ENCODE peak calls at places on chromosomes 3 and 15, in six cellular contexts. One of them, this sample, is unnamed.

GRCh38 chr3:179969525-179969924 is 67.2 kb downstream of the PEX5L start:
- DNase-seq in Caco-2: no peak
- DNase-seq in A549: peak; percentile 59
- DNase-seq in body of pancreas: no peak
- DNase-seq in BJ: no peak
- DNase-seq in ovary: no peak
- DNase-seq in this sample: no peak

GRCh38 chr15:51341366-51342248 is at the start of gene GLDN:
- DNase-seq in Caco-2: peak; percentile 9
- DNase-seq in A549: peak; percentile 12
- DNase-seq in body of pancreas: no peak
- DNase-seq in BJ: no peak
- DNase-seq in ovary: peak; percentile 38
- DNase-seq in this sample: no peak

GRCh38 chr3:129490273-129490675 is 38.2 kb upstream of the RHO start:
- DNase-seq in Caco-2: peak; percentile 77
- DNase-seq in A549: peak; percentile 89
- DNase-seq in body of pancreas: peak; percentile 77
- DNase-seq in BJ: peak; percentile 74
- DNase-seq in ovary: peak; percentile 82
- DNase-seq in this sample: peak; percentile 83

GRCh38 chr3:111582114-111582461 is 13.1 kb downstream of the ZBED2 start:
- DNase-seq in Caco-2: peak; percentile 34
- DNase-seq in A549: peak; percentile 82
- DNase-seq in body of pancreas: no peak
- DNase-seq in BJ: peak; percentile 83
- DNase-seq in ovary: no peak
- DNase-seq in this sample: peak; percentile 10

GRCh38 chr15:74497584-74497983 is 36.6 kb upstream of the UBL7 start:
- DNase-seq in Caco-2: no peak
- DNase-seq in A549: no peak
- DNase-seq in body of pancreas: no peak
- DNase-seq in BJ: no peak
- DNase-seq in ovary: no peak
- DNase-seq in this sample: no peak

GRCh38 chr3:3631114-3631513 is 168.1 kb upstream of the LRRN1 start:
- DNase-seq in Caco-2: no peak
- DNase-seq in A549: no peak
- DNase-seq in body of pancreas: no peak
- DNase-seq in BJ: no peak
- DNase-seq in ovary: no peak
- DNase-seq in this sample: no peak

GRCh38 chr3:107740992-107741896 is 218.5 kb downstream of the BBX start:
- DNase-seq in Caco-2: no peak
- DNase-seq in A549: peak; percentile 23
- DNase-seq in body of pancreas: no peak
- DNase-seq in BJ: no peak
- DNase-seq in ovary: no peak
- DNase-seq in this sample: no peak

GRCh38 chr3:126548556-126549466 is 9.9 kb downstream of the C3orf22 start:
- DNase-seq in Caco-2: no peak
- DNase-seq in A549: no peak
- DNase-seq in body of pancreas: no peak
- DNase-seq in BJ: no peak
- DNase-seq in ovary: peak; percentile 13
- DNase-seq in this sample: no peak

GRCh38 chr3:170523248-170523647 is 62.6 kb downstream of the SLC7A14 start:
- DNase-seq in Caco-2: no peak
- DNase-seq in A549: no peak
- DNase-seq in body of pancreas: no peak
- DNase-seq in BJ: no peak
- DNase-seq in ovary: no peak
- DNase-seq in this sample: no peak

GRCh38 chr15:29516929-29517328 is 247.3 kb upstream of the NSMCE3 start:
- DNase-seq in Caco-2: no peak
- DNase-seq in A549: no peak
- DNase-seq in body of pancreas: no peak
- DNase-seq in BJ: no peak
- DNase-seq in ovary: no peak
- DNase-seq in this sample: no peak

GRCh38 chr3:123618768-123619484 is 34.1 kb upstream of the HACD2 start:
- DNase-seq in Caco-2: no peak
- DNase-seq in A549: no peak
- DNase-seq in body of pancreas: peak; percentile 50
- DNase-seq in BJ: peak; percentile 23
- DNase-seq in ovary: peak; percentile 79
- DNase-seq in this sample: peak; percentile 63

GRCh38 chr15:83980637-83981036 is 254.9 kb upstream of the GOLGA6L4 start:
- DNase-seq in Caco-2: no peak
- DNase-seq in A549: no peak
- DNase-seq in body of pancreas: no peak
- DNase-seq in BJ: no peak
- DNase-seq in ovary: no peak
- DNase-seq in this sample: no peak

GRCh38 chr3:186625600-186626042 is 12.8 kb downstream of the AHSG start:
- DNase-seq in Caco-2: no peak
- DNase-seq in A549: no peak
- DNase-seq in body of pancreas: no peak
- DNase-seq in BJ: no peak
- DNase-seq in ovary: no peak
- DNase-seq in this sample: no peak

GRCh38 chr15:28969511-28970085 is 83.8 kb downstream of the APBA2 start:
- DNase-seq in Caco-2: no peak
- DNase-seq in A549: no peak
- DNase-seq in body of pancreas: no peak
- DNase-seq in BJ: no peak
- DNase-seq in ovary: no peak
- DNase-seq in this sample: no peak

GRCh38 chr3:56921573-56922571 is 120.1 kb upstream of the ARHGEF3 start:
- DNase-seq in Caco-2: no peak
- DNase-seq in A549: no peak
- DNase-seq in body of pancreas: no peak
- DNase-seq in BJ: no peak
- DNase-seq in ovary: peak; percentile 47
- DNase-seq in this sample: no peak

GRCh38 chr3:51887620-51888019 is 12.2 kb upstream of the IQCF5 start:
- DNase-seq in Caco-2: no peak
- DNase-seq in A549: no peak
- DNase-seq in body of pancreas: no peak
- DNase-seq in BJ: no peak
- DNase-seq in ovary: no peak
- DNase-seq in this sample: no peak

GRCh38 chr3:195182470-195182795 is 88.5 kb downstream of the XXYLT1 start:
- DNase-seq in Caco-2: no peak
- DNase-seq in A549: no peak
- DNase-seq in body of pancreas: no peak
- DNase-seq in BJ: no peak
- DNase-seq in ovary: no peak
- DNase-seq in this sample: peak; percentile 22

GRCh38 chr3:14142567-14143270 is 17.9 kb downstream of the TMEM43 start:
- DNase-seq in Caco-2: no peak
- DNase-seq in A549: no peak
- DNase-seq in body of pancreas: no peak
- DNase-seq in BJ: no peak
- DNase-seq in ovary: no peak
- DNase-seq in this sample: no peak

GRCh38 chr3:114496021-114496434 is 202.2 kb downstream of the TIGIT start:
- DNase-seq in Caco-2: peak; percentile 10
- DNase-seq in A549: peak; percentile 50
- DNase-seq in body of pancreas: no peak
- DNase-seq in BJ: peak; percentile 44
- DNase-seq in ovary: no peak
- DNase-seq in this sample: no peak

GRCh38 chr3:151787626-151788025 is 26.3 kb upstream of the AADAC start:
- DNase-seq in Caco-2: no peak
- DNase-seq in A549: no peak
- DNase-seq in body of pancreas: no peak
- DNase-seq in BJ: no peak
- DNase-seq in ovary: no peak
- DNase-seq in this sample: no peak

GRCh38 chr15:38112406-38112805 is 140.2 kb upstream of the SPRED1 start:
- DNase-seq in Caco-2: no peak
- DNase-seq in A549: no peak
- DNase-seq in body of pancreas: no peak
- DNase-seq in BJ: no peak
- DNase-seq in ovary: no peak
- DNase-seq in this sample: no peak

GRCh38 chr3:113662824-113663223 is 33.6 kb downstream of the USF3 start:
- DNase-seq in Caco-2: no peak
- DNase-seq in A549: no peak
- DNase-seq in body of pancreas: no peak
- DNase-seq in BJ: no peak
- DNase-seq in ovary: no peak
- DNase-seq in this sample: no peak

GRCh38 chr3:173467501-173467900 is 70.0 kb downstream of the NLGN1 start:
- DNase-seq in Caco-2: no peak
- DNase-seq in A549: no peak
- DNase-seq in body of pancreas: no peak
- DNase-seq in BJ: no peak
- DNase-seq in ovary: no peak
- DNase-seq in this sample: no peak

GRCh38 chr3:155070316-155070715 is 9.8 kb upstream of the MME start:
- DNase-seq in Caco-2: no peak
- DNase-seq in A549: no peak
- DNase-seq in body of pancreas: no peak
- DNase-seq in BJ: no peak
- DNase-seq in ovary: no peak
- DNase-seq in this sample: no peak

GRCh38 chr3:10994311-10994710 is 1.8 kb downstream of the SLC6A1 start:
- DNase-seq in Caco-2: no peak
- DNase-seq in A549: no peak
- DNase-seq in body of pancreas: no peak
- DNase-seq in BJ: no peak
- DNase-seq in ovary: no peak
- DNase-seq in this sample: no peak

GRCh38 chr15:69994429-69995201 is 103.1 kb downstream of the TLE3 start:
- DNase-seq in Caco-2: no peak
- DNase-seq in A549: no peak
- DNase-seq in body of pancreas: no peak
- DNase-seq in BJ: no peak
- DNase-seq in ovary: no peak
- DNase-seq in this sample: no peak

GRCh38 chr15:85974348-85974705 is 105.3 kb upstream of the AGBL1 start:
- DNase-seq in Caco-2: no peak
- DNase-seq in A549: no peak
- DNase-seq in body of pancreas: no peak
- DNase-seq in BJ: no peak
- DNase-seq in ovary: no peak
- DNase-seq in this sample: no peak

GRCh38 chr3:37543692-37544091 is 318.0 kb upstream of the CTDSPL start:
- DNase-seq in Caco-2: no peak
- DNase-seq in A549: no peak
- DNase-seq in body of pancreas: no peak
- DNase-seq in BJ: no peak
- DNase-seq in ovary: no peak
- DNase-seq in this sample: no peak

GRCh38 chr3:37545479-37545878 is 316.2 kb upstream of the CTDSPL start:
- DNase-seq in Caco-2: no peak
- DNase-seq in A549: no peak
- DNase-seq in body of pancreas: no peak
- DNase-seq in BJ: no peak
- DNase-seq in ovary: peak; percentile 68
- DNase-seq in this sample: no peak

GRCh38 chr3:37544869-37545352 is 316.8 kb upstream of the CTDSPL start:
- DNase-seq in Caco-2: no peak
- DNase-seq in A549: no peak
- DNase-seq in body of pancreas: no peak
- DNase-seq in BJ: no peak
- DNase-seq in ovary: peak; percentile 46
- DNase-seq in this sample: no peak

GRCh38 chr3:37544105-37544504 is 317.6 kb upstream of the CTDSPL start:
- DNase-seq in Caco-2: no peak
- DNase-seq in A549: no peak
- DNase-seq in body of pancreas: no peak
- DNase-seq in BJ: no peak
- DNase-seq in ovary: no peak
- DNase-seq in this sample: no peak

GRCh38 chr3:37546876-37547275 is 314.8 kb upstream of the CTDSPL start:
- DNase-seq in Caco-2: peak; percentile 27
- DNase-seq in A549: peak; percentile 20
- DNase-seq in body of pancreas: no peak
- DNase-seq in BJ: no peak
- DNase-seq in ovary: no peak
- DNase-seq in this sample: no peak
- TF ChIP-seq CTCF in Caco-2: peak; percentile 15
- TF ChIP-seq CTCF in A549: no peak
- TF ChIP-seq CTCF in body of pancreas: no peak
- TF ChIP-seq CTCF in BJ: peak; percentile 18
- TF ChIP-seq CTCF in ovary: no peak
- TF ChIP-seq CTCF in this sample: peak; percentile 34

GRCh38 chr3:17979248-17979647 is 236.8 kb upstream of the TBC1D5 start:
- DNase-seq in Caco-2: peak; percentile 11
- DNase-seq in A549: peak; percentile 26
- DNase-seq in body of pancreas: no peak
- DNase-seq in BJ: no peak
- DNase-seq in ovary: no peak
- DNase-seq in this sample: no peak
- TF ChIP-seq CTCF in Caco-2: no peak
- TF ChIP-seq CTCF in A549: peak; percentile 32
- TF ChIP-seq CTCF in body of pancreas: no peak
- TF ChIP-seq CTCF in BJ: peak; percentile 2
- TF ChIP-seq CTCF in ovary: no peak
- TF ChIP-seq CTCF in this sample: no peak

DNA sequence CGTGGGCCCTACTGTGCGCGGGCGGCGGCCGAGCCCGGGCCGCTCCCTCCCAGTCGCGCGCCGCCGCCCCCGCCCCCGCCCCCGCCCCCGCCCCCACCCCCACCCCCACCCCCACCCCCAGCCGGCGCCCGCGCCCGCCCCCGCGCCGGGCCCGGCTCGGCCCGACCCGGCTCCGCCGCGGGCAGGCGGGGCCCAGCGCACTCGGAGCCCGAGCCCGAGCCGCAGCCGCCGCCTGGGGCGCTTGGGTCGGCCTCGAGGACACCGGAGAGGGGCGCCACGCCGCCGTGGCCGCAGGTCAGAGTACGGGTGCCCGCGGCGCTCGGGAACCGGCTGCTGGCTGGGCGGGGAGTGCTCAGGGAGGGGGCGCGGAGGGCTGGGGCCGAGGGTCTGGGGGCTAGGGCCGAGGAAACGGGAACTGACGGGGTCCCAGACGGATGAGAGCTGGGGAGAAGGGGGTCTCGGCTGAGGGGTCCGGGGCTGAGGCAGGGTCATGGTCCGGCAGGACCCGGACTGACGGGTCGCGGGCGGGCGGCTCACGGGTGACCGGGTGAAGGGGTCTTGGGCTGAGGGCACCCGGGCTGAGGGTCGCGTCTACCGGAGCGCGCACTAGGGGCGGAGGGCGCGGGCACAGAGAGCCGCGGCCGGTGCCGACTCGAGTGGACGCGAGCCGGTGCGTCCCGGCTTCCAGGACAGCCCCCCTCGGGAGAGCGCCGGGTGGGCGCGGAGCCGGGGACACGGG is 974 bp upstream of the PPARG start:
- DNase-seq in Caco-2: peak; percentile 77
- DNase-seq in A549: peak; percentile 53
- DNase-seq in body of pancreas: peak; percentile 22
- DNase-seq in BJ: no peak
- DNase-seq in ovary: peak; percentile 78
- DNase-seq in this sample: no peak
- TF ChIP-seq CTCF in Caco-2: no peak
- TF ChIP-seq CTCF in A549: no peak
- TF ChIP-seq CTCF in body of pancreas: no peak
- TF ChIP-seq CTCF in BJ: no peak
- TF ChIP-seq CTCF in ovary: no peak
- TF ChIP-seq CTCF in this sample: no peak

GRCh38 chr3:21786454-21786829 is 35.4 kb upstream of the ZNF385D start:
- DNase-seq in Caco-2: no peak
- DNase-seq in A549: no peak
- DNase-seq in body of pancreas: no peak
- DNase-seq in BJ: no peak
- DNase-seq in ovary: no peak
- DNase-seq in this sample: no peak
- TF ChIP-seq CTCF in Caco-2: no peak
- TF ChIP-seq CTCF in A549: no peak
- TF ChIP-seq CTCF in body of pancreas: no peak
- TF ChIP-seq CTCF in BJ: no peak
- TF ChIP-seq CTCF in ovary: no peak
- TF ChIP-seq CTCF in this sample: no peak